ENCODE peak calls at places on chromosomes 4 and X, in six cellular contexts. X is astrocyte, O is GM23248, V is K562, G is GM23338, W is fibroblast of lung. A is an unnamed sample. For H4K20me1, the result is how much of the 10 kb centered on the place peaks cover.

GRCh38 chr4:131566026-131566425 is 1583.1 kb upstream of the PCDH10 start:
- DNase-seq in V (no peak), G (no peak), W (no peak), X (no peak), O (no peak), A (no peak)

GRCh38 chr4:14695411-14695810 is 306.9 kb upstream of the CPEB2 start:
- DNase-seq in W (peak), O (no peak), V (no peak), X (no peak), G (no peak), A (no peak)

GRCh38 chr4:99144070-99144469 is at the start of gene ADH4:
- DNase-seq in G (no peak), V (no peak), O (peak), W (peak), X (peak), A (no peak)

GRCh38 chr4:1492636-1493539 is 86.6 kb upstream of the NKX1-1 start:
- DNase-seq in G (no peak), O (no peak), V (no peak), X (no peak), W (no peak), A (no peak)

GRCh38 chr4:180640193-180640592 is 1603.0 kb upstream of the TENM3 start:
- DNase-seq in G (peak), V (no peak), O (no peak), W (no peak), X (no peak), A (no peak)

GRCh38 chrX:105323951-105324350 is 103.5 kb upstream of the TEX13A start:
- DNase-seq in V (no peak), G (no peak), W (peak), X (peak), O (no peak), A (peak)

GRCh38 chrX:11791537-11791936 is 33.5 kb downstream of the MSL3 start:
- DNase-seq in V (no peak), X (no peak), G (no peak), O (no peak), W (no peak), A (no peak)

GRCh38 chr4:46270986-46271596 is 118.8 kb downstream of the GABRA2 start:
- DNase-seq in V (no peak), O (peak), W (peak), G (peak), X (peak), A (no peak)

GRCh38 chr4:90840828-90841227 is 713.6 kb downstream of the CCSER1 start:
- DNase-seq in W (no peak), X (no peak), V (no peak), O (no peak), G (no peak), A (no peak)

GRCh38 chr4:19346636-19347035 is 905.1 kb upstream of the SLIT2 start:
- DNase-seq in X (no peak), G (no peak), O (no peak), V (no peak), W (no peak), A (no peak)

GRCh38 chr4:176902710-176903323 is 110.1 kb upstream of the VEGFC start:
- DNase-seq in G (no peak), X (peak), W (peak), V (no peak), O (peak), A (no peak)

GRCh38 chr4:113106076-113106475 is 56.6 kb downstream of the ANK2 start:
- DNase-seq in G (peak), X (peak), V (no peak), O (peak), W (peak), A (no peak)

GRCh38 chrX:37817176-37817575 is 30.2 kb downstream of the DYNLT3 start:
- DNase-seq in O (no peak), X (no peak), V (no peak), W (no peak), G (no peak), A (no peak)

GRCh38 chrX:23993012-23993633 is 33.9 kb downstream of the KLHL15 start:
- DNase-seq in X (peak), W (no peak), G (no peak), O (peak), V (no peak), A (no peak)

GRCh38 chr4:64158648-64159326 is 250.5 kb downstream of the TECRL start:
- DNase-seq in O (peak), X (peak), G (peak), W (peak), V (peak), A (peak)

GRCh38 chr4:127732623-127733199 is 2.5 kb downstream of the SLC25A31 start:
- DNase-seq in G (peak), V (peak), X (peak), W (peak), O (peak), A (peak)

GRCh38 chrX:13733506-13733905 is 914 bp downstream of the TRAPPC2 start:
- DNase-seq in X (no peak), O (peak), G (no peak), W (peak), V (no peak), A (no peak)

GRCh38 chrX:11768039-11768438 is 10.0 kb downstream of the MSL3 start:
- DNase-seq in V (no peak), O (no peak), W (no peak), X (no peak), G (no peak), A (no peak)

GRCh38 chr4:39450618-39451017 is 8.1 kb downstream of the RPL9 start:
- DNase-seq in O (no peak), X (no peak), G (no peak), V (no peak), W (no peak), A (no peak)

GRCh38 chr4:575281-576141 is 584 bp downstream of the TMEM271 start:
- DNase-seq in G (peak), O (peak), V (no peak), W (peak), X (peak), A (no peak)

DNA sequence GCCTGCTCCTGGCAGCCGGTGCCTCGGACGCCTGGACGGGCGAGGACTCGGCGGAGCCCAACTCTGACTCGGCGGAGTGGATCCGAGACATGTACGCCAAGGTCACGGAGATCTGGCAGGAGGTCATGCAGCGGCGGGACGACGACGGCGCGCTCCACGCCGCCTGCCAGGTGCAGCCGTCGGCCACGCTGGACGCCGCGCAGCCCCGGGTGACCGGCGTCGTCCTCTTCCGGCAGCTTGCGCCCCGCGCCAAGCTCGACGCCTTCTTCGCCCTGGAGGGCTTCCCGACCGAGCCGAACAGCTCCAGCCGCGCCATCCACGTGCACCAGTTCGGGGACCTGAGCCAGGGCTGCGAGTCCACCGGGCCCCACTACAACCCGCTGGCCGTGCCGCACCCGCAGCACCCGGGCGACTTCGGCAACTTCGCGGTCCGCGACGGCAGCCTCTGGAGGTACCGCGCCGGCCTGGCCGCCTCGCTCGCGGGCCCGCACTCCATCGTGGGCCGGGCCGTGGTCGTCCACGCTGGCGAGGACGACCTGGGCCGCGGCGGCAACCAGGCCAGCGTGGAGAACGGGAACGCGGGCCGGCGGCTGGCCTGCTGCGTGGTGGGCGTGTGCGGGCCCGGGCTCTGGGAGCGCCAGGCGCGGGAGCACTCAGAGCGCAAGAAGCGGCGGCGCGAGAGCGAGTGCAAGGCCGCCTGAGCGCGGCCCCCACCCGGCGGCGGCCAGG is 4.3 kb downstream of the SOD3 start:
- DNase-seq in G (peak), X (no peak), V (no peak), W (no peak), O (peak), A (no peak)
- TF ChIP-seq EZH2 in G (peak), X (no peak), V (no peak), W (no peak), O (no peak), A (no peak)

GRCh38 chrX:40095588-40096394 is 2.0 kb downstream of the BCOR start:
- DNase-seq in W (no peak), O (peak), X (no peak), G (no peak), V (no peak), A (no peak)
- H4K20me1 ChIP-seq in W (under half), O (under half), X (under half), G (under half), V (half or more), A (under half)

DNA sequence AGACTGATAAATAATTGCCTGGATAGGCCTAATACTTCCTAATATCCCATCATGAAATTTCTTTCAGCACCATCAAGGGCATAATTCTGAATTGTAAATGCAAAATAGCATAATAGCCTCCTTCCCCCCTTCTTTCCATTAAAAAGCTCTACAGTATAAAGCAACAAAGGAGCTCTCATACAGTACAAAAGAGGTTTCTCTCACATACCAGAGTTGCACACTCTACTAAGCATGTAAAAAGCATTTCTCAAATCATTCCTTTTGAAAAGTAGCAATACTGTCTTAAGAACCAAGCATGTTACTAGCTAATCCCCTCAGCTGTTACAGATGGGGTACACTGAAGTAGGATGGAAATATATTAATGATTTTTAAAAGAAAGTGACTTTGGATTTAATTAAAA is 509.0 kb downstream of the KLHL13 start:
- DNase-seq in O (no peak), V (no peak), W (no peak), G (no peak), X (no peak), A (no peak)
- H3K4me2 ChIP-seq in O (no peak), V (no peak), W (no peak), G (no peak), X (no peak), A (no peak)

GRCh38 chrX:6226646-6227444 is 1.8 kb downstream of the NLGN4X start:
- DNase-seq in X (no peak), W (no peak), V (no peak), O (no peak), G (peak), A (no peak)
- TF ChIP-seq EZH2 in X (no peak), W (no peak), V (no peak), O (no peak), G (no peak), A (no peak)

GRCh38 chr4:74389494-74389893 is 24.5 kb downstream of the EREG start:
- DNase-seq in G (no peak), X (no peak), W (no peak), V (no peak), O (no peak), A (no peak)

GRCh38 chr4:74387790-74388189 is 22.8 kb downstream of the EREG start:
- DNase-seq in W (no peak), X (no peak), G (no peak), V (no peak), O (no peak), A (no peak)

GRCh38 chr4:74390677-74391076 is 25.7 kb downstream of the EREG start:
- DNase-seq in X (no peak), W (no peak), G (no peak), V (no peak), O (no peak), A (no peak)

GRCh38 chr4:74391346-74391745 is 26.4 kb downstream of the EREG start:
- DNase-seq in W (no peak), G (no peak), V (no peak), X (no peak), O (no peak), A (no peak)

GRCh38 chr4:74386159-74386558 is 21.2 kb downstream of the EREG start:
- DNase-seq in X (no peak), G (no peak), O (no peak), W (no peak), V (no peak), A (no peak)
- H4K20me1 ChIP-seq in X (under half), G (under half), O (under half), W (under half), V (under half), A (under half)

GRCh38 chr4:185255868-185256267 is 46.5 kb downstream of the SNX25 start:
- DNase-seq in O (no peak), W (no peak), G (no peak), X (no peak), V (no peak), A (no peak)

GRCh38 chr4:185257694-185258093 is 48.3 kb downstream of the SNX25 start:
- DNase-seq in O (no peak), W (no peak), G (no peak), X (no peak), V (no peak), A (no peak)

GRCh38 chr4:185259719-185260118 is 50.3 kb downstream of the SNX25 start:
- DNase-seq in O (no peak), W (no peak), X (no peak), V (no peak), G (no peak), A (no peak)

GRCh38 chr4:185256444-185256843 is 47.0 kb downstream of the SNX25 start:
- DNase-seq in W (no peak), G (no peak), O (peak), V (peak), X (peak), A (peak)

DNA sequence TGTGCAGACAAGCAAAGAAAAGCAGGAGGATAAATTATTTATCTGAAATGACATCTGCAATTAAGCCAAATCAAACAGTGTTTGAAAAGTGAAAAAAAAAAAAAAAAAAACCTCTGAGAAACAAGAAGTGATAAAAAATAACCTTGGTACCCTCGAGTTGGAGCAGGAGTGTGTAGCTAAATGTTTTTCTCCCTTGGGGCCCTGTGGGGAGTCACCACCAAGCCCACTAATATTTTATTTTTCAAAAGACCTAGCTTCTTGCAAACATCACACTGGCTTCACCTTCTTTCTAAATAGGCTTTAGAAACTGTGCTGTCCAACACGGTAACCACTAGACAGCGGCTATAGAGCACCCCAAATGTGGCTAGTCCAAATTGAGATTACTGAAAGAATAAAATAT is 47.7 kb downstream of the SNX25 start:
- DNase-seq in G (no peak), V (no peak), X (no peak), W (no peak), O (no peak), A (no peak)
- H3K4me2 ChIP-seq in G (no peak), V (no peak), X (peak), W (no peak), O (no peak), A (no peak)

DNA sequence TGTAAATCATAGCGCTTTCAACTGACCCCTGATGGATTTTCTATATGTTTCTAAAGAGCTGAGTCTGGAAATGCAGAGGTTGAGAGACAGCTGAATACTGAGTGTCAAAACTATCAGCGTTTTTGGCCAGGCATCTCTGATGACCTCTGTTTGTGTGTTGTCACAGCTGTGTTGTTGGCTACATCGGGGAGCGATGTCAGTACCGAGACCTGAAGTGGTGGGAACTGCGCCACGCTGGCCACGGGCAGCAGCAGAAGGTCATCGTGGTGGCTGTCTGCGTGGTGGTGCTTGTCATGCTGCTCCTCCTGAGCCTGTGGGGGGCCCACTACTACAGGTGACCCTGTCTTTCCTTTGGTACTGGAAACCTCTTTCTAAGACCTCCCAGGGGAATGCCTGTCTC is 86.8 kb downstream of the EGF start:
- DNase-seq in W (no peak), X (no peak), G (no peak), V (no peak), O (no peak), A (no peak)
- TF ChIP-seq EZH2 in W (no peak), X (no peak), G (no peak), V (no peak), O (no peak), A (no peak)

DNA sequence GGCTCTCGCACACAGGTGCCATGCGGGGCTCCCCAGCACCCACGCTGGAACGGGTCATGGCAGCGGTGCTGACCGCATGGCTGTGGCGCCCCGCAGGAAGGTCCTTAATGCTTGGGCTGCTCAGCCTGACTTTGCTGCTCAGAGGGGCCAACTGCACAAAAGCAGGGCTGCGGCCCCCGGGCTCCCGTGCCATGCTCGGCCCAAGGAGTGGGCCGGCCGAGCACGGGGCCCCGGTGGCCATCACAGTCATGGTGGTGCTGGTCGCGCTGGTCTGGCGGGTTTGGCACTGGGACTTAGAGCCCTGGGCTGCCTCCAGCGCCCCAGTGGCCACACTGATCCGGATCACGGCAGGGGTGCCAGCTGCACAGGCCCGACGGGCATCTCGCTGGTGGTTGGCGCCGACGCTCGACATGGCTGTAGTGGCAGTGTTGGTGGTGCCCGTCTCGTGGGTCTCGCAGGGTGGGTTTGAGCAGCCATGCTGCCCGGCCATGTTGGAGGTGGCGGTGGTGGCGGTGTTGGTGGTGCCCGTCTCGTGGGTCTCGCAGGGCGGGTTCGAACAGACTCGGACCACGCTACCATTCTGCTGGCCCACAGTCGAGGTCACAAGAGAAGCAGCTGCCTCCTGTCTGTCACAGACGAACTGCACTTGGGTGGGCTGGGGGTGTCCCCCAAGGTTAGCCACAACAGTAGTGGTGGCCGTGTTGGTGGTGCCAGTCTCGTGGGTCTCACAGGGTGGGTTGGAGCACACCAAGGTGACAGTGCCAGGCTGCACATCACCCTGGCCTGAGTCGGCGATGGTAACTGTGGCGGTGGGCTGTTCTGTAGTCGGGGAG is 10.4 kb upstream of the RENBP start:
- DNase-seq in V (no peak), W (no peak), O (no peak), G (no peak), X (no peak), A (no peak)
- H4K20me1 ChIP-seq in V (under half), W (under half), O (under half), G (under half), X (under half), A (under half)